ENCODE peak calls at places on chromosomes 6 and 20, in seven cellular contexts. One of them, this sample, is unnamed.

GRCh38 chr6:36129889-36130671 is at the start of gene MAPK13:
- DNase-seq in HepG2: peak; percentile 25
- DNase-seq in HEK293T: no peak
- DNase-seq in WTC11: peak; percentile 49
- DNase-seq in HCT116: no peak
- DNase-seq in GM12878: no peak
- DNase-seq in K562: no peak
- DNase-seq in this sample: no peak

GRCh38 chr20:4113996-4114603 is 98.7 kb upstream of the RNF24 start:
- DNase-seq in HepG2: no peak
- DNase-seq in HEK293T: no peak
- DNase-seq in WTC11: no peak
- DNase-seq in HCT116: no peak
- DNase-seq in GM12878: no peak
- DNase-seq in K562: no peak
- DNase-seq in this sample: peak; percentile 37

GRCh38 chr6:4581468-4582420 is 194.5 kb upstream of the CDYL start:
- DNase-seq in HepG2: no peak
- DNase-seq in HEK293T: no peak
- DNase-seq in WTC11: no peak
- DNase-seq in HCT116: no peak
- DNase-seq in GM12878: no peak
- DNase-seq in K562: no peak
- DNase-seq in this sample: no peak

GRCh38 chr6:22770042-22770441 is 200.7 kb downstream of the HDGFL1 start:
- DNase-seq in HepG2: no peak
- DNase-seq in HEK293T: no peak
- DNase-seq in WTC11: no peak
- DNase-seq in HCT116: no peak
- DNase-seq in GM12878: no peak
- DNase-seq in K562: no peak
- DNase-seq in this sample: no peak

GRCh38 chr6:137906020-137906472 is 39.0 kb downstream of the TNFAIP3 start:
- DNase-seq in HepG2: no peak
- DNase-seq in HEK293T: no peak
- DNase-seq in WTC11: no peak
- DNase-seq in HCT116: no peak
- DNase-seq in GM12878: no peak
- DNase-seq in K562: no peak
- DNase-seq in this sample: no peak

GRCh38 chr6:20351529-20351928 is 50.1 kb upstream of the E2F3 start:
- DNase-seq in HepG2: no peak
- DNase-seq in HEK293T: no peak
- DNase-seq in WTC11: no peak
- DNase-seq in HCT116: no peak
- DNase-seq in GM12878: no peak
- DNase-seq in K562: no peak
- DNase-seq in this sample: no peak

GRCh38 chr6:116922853-116923548 is 46.0 kb downstream of the RFX6 start:
- DNase-seq in HepG2: no peak
- DNase-seq in HEK293T: no peak
- DNase-seq in WTC11: no peak
- DNase-seq in HCT116: no peak
- DNase-seq in GM12878: no peak
- DNase-seq in K562: no peak
- DNase-seq in this sample: no peak

GRCh38 chr20:40711078-40711477 is 22.0 kb upstream of the MAFB start:
- DNase-seq in HepG2: no peak
- DNase-seq in HEK293T: no peak
- DNase-seq in WTC11: no peak
- DNase-seq in HCT116: no peak
- DNase-seq in GM12878: no peak
- DNase-seq in K562: no peak
- DNase-seq in this sample: peak; percentile 39

GRCh38 chr6:91566467-91566866 is 979.6 kb upstream of the MAP3K7 start:
- DNase-seq in HepG2: no peak
- DNase-seq in HEK293T: no peak
- DNase-seq in WTC11: no peak
- DNase-seq in HCT116: no peak
- DNase-seq in GM12878: no peak
- DNase-seq in K562: no peak
- DNase-seq in this sample: no peak

GRCh38 chr6:72819609-72820008 is 197.7 kb downstream of the KCNQ5 start:
- DNase-seq in HepG2: no peak
- DNase-seq in HEK293T: no peak
- DNase-seq in WTC11: no peak
- DNase-seq in HCT116: no peak
- DNase-seq in GM12878: no peak
- DNase-seq in K562: no peak
- DNase-seq in this sample: no peak

GRCh38 chr6:113551168-113551567 is 306.0 kb upstream of the MARCKS start:
- DNase-seq in HepG2: no peak
- DNase-seq in HEK293T: no peak
- DNase-seq in WTC11: no peak
- DNase-seq in HCT116: no peak
- DNase-seq in GM12878: no peak
- DNase-seq in K562: no peak
- DNase-seq in this sample: no peak

GRCh38 chr6:52499026-52499425 is 77.8 kb downstream of the TRAM2 start:
- DNase-seq in HepG2: no peak
- DNase-seq in HEK293T: no peak
- DNase-seq in WTC11: no peak
- DNase-seq in HCT116: no peak
- DNase-seq in GM12878: no peak
- DNase-seq in K562: no peak
- DNase-seq in this sample: peak; percentile 43

GRCh38 chr6:122735618-122736017 is 43.9 kb upstream of the FABP7 start:
- DNase-seq in HepG2: no peak
- DNase-seq in HEK293T: peak; percentile 18
- DNase-seq in WTC11: no peak
- DNase-seq in HCT116: no peak
- DNase-seq in GM12878: no peak
- DNase-seq in K562: no peak
- DNase-seq in this sample: no peak

GRCh38 chr6:150134280-150134920 is 8.4 kb upstream of the PPP1R14C start:
- DNase-seq in HepG2: no peak
- DNase-seq in HEK293T: no peak
- DNase-seq in WTC11: no peak
- DNase-seq in HCT116: no peak
- DNase-seq in GM12878: no peak
- DNase-seq in K562: no peak
- DNase-seq in this sample: no peak

GRCh38 chr20:21109144-21109543 is 3.0 kb upstream of the LINC00237 start:
- DNase-seq in HepG2: peak; percentile 44
- DNase-seq in HEK293T: no peak
- DNase-seq in WTC11: no peak
- DNase-seq in HCT116: no peak
- DNase-seq in GM12878: no peak
- DNase-seq in K562: no peak
- DNase-seq in this sample: no peak

GRCh38 chr6:7939186-7939863 is 28.7 kb upstream of the TXNDC5 start:
- DNase-seq in HepG2: no peak
- DNase-seq in HEK293T: no peak
- DNase-seq in WTC11: no peak
- DNase-seq in HCT116: no peak
- DNase-seq in GM12878: no peak
- DNase-seq in K562: no peak
- DNase-seq in this sample: no peak

GRCh38 chr6:137414599-137414998 is 79.6 kb downstream of the OLIG3 start:
- DNase-seq in HepG2: no peak
- DNase-seq in HEK293T: no peak
- DNase-seq in WTC11: no peak
- DNase-seq in HCT116: no peak
- DNase-seq in GM12878: no peak
- DNase-seq in K562: no peak
- DNase-seq in this sample: no peak

GRCh38 chr6:150369408-150369807 is 596 bp downstream of the IYD start:
- DNase-seq in HepG2: no peak
- DNase-seq in HEK293T: no peak
- DNase-seq in WTC11: no peak
- DNase-seq in HCT116: no peak
- DNase-seq in GM12878: no peak
- DNase-seq in K562: no peak
- DNase-seq in this sample: no peak

GRCh38 chr6:109075934-109076333 is 18.7 kb downstream of the SESN1 start:
- DNase-seq in HepG2: no peak
- DNase-seq in HEK293T: no peak
- DNase-seq in WTC11: no peak
- DNase-seq in HCT116: no peak
- DNase-seq in GM12878: no peak
- DNase-seq in K562: no peak
- DNase-seq in this sample: no peak

GRCh38 chr6:106100755-106101154 is 14.6 kb downstream of the PRDM1 start:
- DNase-seq in HepG2: no peak
- DNase-seq in HEK293T: no peak
- DNase-seq in WTC11: no peak
- DNase-seq in HCT116: no peak
- DNase-seq in GM12878: no peak
- DNase-seq in K562: no peak
- DNase-seq in this sample: no peak

GRCh38 chr6:11918739-11919605 is 93.1 kb upstream of the HIVEP1 start:
- DNase-seq in HepG2: no peak
- DNase-seq in HEK293T: no peak
- DNase-seq in WTC11: no peak
- DNase-seq in HCT116: no peak
- DNase-seq in GM12878: no peak
- DNase-seq in K562: peak; percentile 57
- DNase-seq in this sample: no peak

GRCh38 chr6:125983246-125983945 is 2.9 kb upstream of the TRMT11 start:
- DNase-seq in HepG2: no peak
- DNase-seq in HEK293T: no peak
- DNase-seq in WTC11: no peak
- DNase-seq in HCT116: no peak
- DNase-seq in GM12878: no peak
- DNase-seq in K562: no peak
- DNase-seq in this sample: no peak

GRCh38 chr6:149749594-149750135 is at the start of gene PCMT1:
- DNase-seq in HepG2: peak; percentile 86
- DNase-seq in HEK293T: peak; percentile 96
- DNase-seq in WTC11: peak; percentile 84
- DNase-seq in HCT116: peak; percentile 72
- DNase-seq in GM12878: peak; percentile 69
- DNase-seq in K562: peak; percentile 96
- DNase-seq in this sample: peak; percentile 93

GRCh38 chr20:21048841-21049273 is 57.3 kb downstream of the LINC00237 start:
- DNase-seq in HepG2: peak; percentile 55
- DNase-seq in HEK293T: peak; percentile 78
- DNase-seq in WTC11: peak; percentile 88
- DNase-seq in HCT116: peak; percentile 28
- DNase-seq in GM12878: no peak
- DNase-seq in K562: peak; percentile 71
- DNase-seq in this sample: no peak

DNA sequence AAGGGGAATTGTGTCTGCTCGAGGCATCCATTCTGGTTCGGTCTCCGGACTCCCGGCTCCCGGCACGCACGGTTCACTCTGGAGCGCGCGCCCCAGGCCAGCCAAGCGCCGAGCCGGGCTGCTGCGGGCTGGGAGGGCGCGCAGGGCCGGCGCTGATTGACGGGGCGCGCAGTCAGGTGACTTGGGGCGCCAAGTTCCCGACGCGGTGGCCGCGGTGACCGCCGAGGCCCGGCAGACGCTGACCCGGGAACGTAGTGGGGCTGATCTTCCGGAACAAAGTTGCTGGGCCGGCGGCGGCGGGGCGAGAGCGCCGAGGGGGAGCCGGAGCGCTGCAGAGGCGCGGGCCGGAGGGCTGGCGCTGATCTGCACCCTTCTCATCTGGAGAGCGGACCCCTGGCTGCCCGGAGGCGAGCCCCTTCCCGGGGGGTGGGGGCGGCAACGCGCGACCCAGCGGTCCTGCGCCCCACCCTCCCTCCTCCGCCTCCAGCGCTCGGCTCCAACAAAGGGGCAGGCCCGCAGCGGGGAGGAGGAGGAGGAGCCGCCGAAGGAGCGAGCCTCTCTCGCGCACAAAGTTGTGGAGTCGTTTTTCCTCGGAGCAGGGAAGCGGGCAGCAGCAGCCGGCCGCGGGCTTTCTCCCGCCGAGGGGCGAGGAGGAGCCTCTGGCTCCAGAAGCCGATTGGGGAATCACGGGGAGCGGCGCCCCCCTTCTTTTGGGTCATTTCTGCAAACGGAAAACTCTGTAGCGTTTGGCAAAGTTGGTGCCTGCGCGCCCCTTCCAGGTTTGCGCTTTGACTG is at the start of gene UTRN:
- DNase-seq in HepG2: peak; percentile 74
- DNase-seq in HEK293T: peak; percentile 82
- DNase-seq in WTC11: peak; percentile 89
- DNase-seq in HCT116: no peak
- DNase-seq in GM12878: no peak
- DNase-seq in K562: peak; percentile 45
- DNase-seq in this sample: no peak
- TF ChIP-seq SP1 in HepG2: peak; percentile 26
- TF ChIP-seq SP1 in HEK293T: no peak
- TF ChIP-seq SP1 in WTC11: peak; percentile 75
- TF ChIP-seq SP1 in HCT116: no peak
- TF ChIP-seq SP1 in GM12878: no peak
- TF ChIP-seq SP1 in K562: no peak
- TF ChIP-seq SP1 in this sample: no peak

GRCh38 chr6:148335582-148335981 is 7.1 kb upstream of the SASH1 start:
- DNase-seq in HepG2: no peak
- DNase-seq in HEK293T: no peak
- DNase-seq in WTC11: no peak
- DNase-seq in HCT116: no peak
- DNase-seq in GM12878: no peak
- DNase-seq in K562: no peak
- DNase-seq in this sample: no peak
- TF ChIP-seq SP1 in HepG2: no peak
- TF ChIP-seq SP1 in HEK293T: no peak
- TF ChIP-seq SP1 in WTC11: no peak
- TF ChIP-seq SP1 in HCT116: no peak
- TF ChIP-seq SP1 in GM12878: no peak
- TF ChIP-seq SP1 in K562: no peak
- TF ChIP-seq SP1 in this sample: no peak

DNA sequence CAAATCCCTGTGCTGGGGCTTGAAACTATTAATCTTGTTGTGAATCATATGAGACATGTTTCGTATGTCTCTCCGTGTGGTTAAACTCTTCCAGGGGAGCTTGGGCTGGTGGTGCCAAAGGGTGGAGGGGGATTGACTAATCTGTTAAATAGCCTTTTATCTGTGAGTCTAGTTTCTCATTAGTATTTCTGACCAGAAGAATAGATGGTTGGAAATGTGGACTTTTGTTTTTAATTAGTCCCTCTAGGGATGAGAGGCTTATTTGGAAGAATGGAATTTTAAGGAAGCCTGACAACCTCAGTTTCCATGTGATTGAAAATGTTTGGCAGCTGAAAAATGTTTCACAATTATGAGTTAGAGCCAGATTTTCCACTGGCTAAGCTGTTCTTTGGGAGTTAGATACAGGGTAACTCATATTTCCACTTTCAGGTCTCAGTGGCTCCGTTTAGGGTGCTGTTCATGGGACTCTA is 117.3 kb downstream of the BCKDHB start:
- DNase-seq in HepG2: no peak
- DNase-seq in HEK293T: no peak
- DNase-seq in WTC11: no peak
- DNase-seq in HCT116: no peak
- DNase-seq in GM12878: no peak
- DNase-seq in K562: no peak
- DNase-seq in this sample: no peak
- TF ChIP-seq SP1 in HepG2: no peak
- TF ChIP-seq SP1 in HEK293T: no peak
- TF ChIP-seq SP1 in WTC11: no peak
- TF ChIP-seq SP1 in HCT116: no peak
- TF ChIP-seq SP1 in GM12878: no peak
- TF ChIP-seq SP1 in K562: no peak
- TF ChIP-seq SP1 in this sample: no peak

GRCh38 chr6:18395177-18395850 is 8.2 kb downstream of the RNF144B start:
- DNase-seq in HepG2: no peak
- DNase-seq in HEK293T: no peak
- DNase-seq in WTC11: peak; percentile 13
- DNase-seq in HCT116: no peak
- DNase-seq in GM12878: no peak
- DNase-seq in K562: no peak
- DNase-seq in this sample: peak; percentile 53
- TF ChIP-seq SP1 in HepG2: no peak
- TF ChIP-seq SP1 in HEK293T: no peak
- TF ChIP-seq SP1 in WTC11: no peak
- TF ChIP-seq SP1 in HCT116: no peak
- TF ChIP-seq SP1 in GM12878: no peak
- TF ChIP-seq SP1 in K562: no peak
- TF ChIP-seq SP1 in this sample: peak; percentile 41

This sample was measured in H1.